ENCODE peak calls at places on chromosomes 6 and 20, in six cellular contexts. V is H9, G is mesendoderm, B is IMR-90, O is H1, C is mesenchymal stem cell. N is an unnamed sample.

GRCh38 chr20:52379723-52380336 is 188.3 kb upstream of the ZFP64 start:
- DNase-seq in V (no peak), G (peak), B (peak), O (no peak), C (peak), N (peak)

GRCh38 chr20:44422083-44422482 is 53.6 kb upstream of the TTPAL start:
- DNase-seq in V (no peak), G (no peak), B (peak), O (no peak), C (no peak), N (no peak)

GRCh38 chr6:158357570-158358216 is 45.4 kb downstream of the TULP4 start:
- DNase-seq in V (no peak), G (no peak), B (no peak), O (no peak), C (no peak), N (no peak)

GRCh38 chr6:4358414-4359107 is 223.2 kb upstream of the ECI2 start:
- DNase-seq in V (peak), G (peak), B (peak), O (peak), C (peak), N (peak)

GRCh38 chr20:39825950-39826349 is 863.1 kb downstream of the MAFB start:
- DNase-seq in V (no peak), G (no peak), B (peak), O (no peak), C (peak), N (no peak)

GRCh38 chr6:38495922-38496635 is 143.7 kb downstream of the BTBD9 start:
- DNase-seq in V (no peak), G (no peak), B (no peak), O (no peak), C (peak), N (no peak)

GRCh38 chr6:137261393-137262154 is 42.4 kb upstream of the IFNGR1 start:
- DNase-seq in V (no peak), G (no peak), B (peak), O (no peak), C (peak), N (no peak)

GRCh38 chr6:116309001-116309400 is 29.3 kb upstream of the TSPYL1 start:
- DNase-seq in V (no peak), G (no peak), B (no peak), O (no peak), C (no peak), N (no peak)

GRCh38 chr6:156262014-156262413 is 515.2 kb upstream of the ARID1B start:
- DNase-seq in V (no peak), G (no peak), B (no peak), O (no peak), C (no peak), N (no peak)

GRCh38 chr6:128882991-128883571 is at the start of gene LAMA2:
- DNase-seq in V (peak), G (peak), B (peak), O (peak), C (peak), N (peak)

GRCh38 chr6:44044154-44044539 is 83.1 kb downstream of the MRPL14 start:
- DNase-seq in V (no peak), G (no peak), B (peak), O (no peak), C (peak), N (no peak)

GRCh38 chr20:63854069-63854765 is 7.1 kb upstream of the ABHD16B start:
- DNase-seq in V (no peak), G (peak), B (no peak), O (no peak), C (peak), N (no peak)

GRCh38 chr20:51893723-51894122 is 91.4 kb upstream of the SALL4 start:
- DNase-seq in V (no peak), G (no peak), B (no peak), O (no peak), C (no peak), N (no peak)

GRCh38 chr20:10939297-10939949 is 265.6 kb upstream of the JAG1 start:
- DNase-seq in V (no peak), G (no peak), B (peak), O (no peak), C (no peak), N (no peak)

GRCh38 chr20:63756648-63756991 is 17.0 kb downstream of the SLC2A4RG start:
- DNase-seq in V (no peak), G (no peak), B (no peak), O (no peak), C (no peak), N (no peak)

DNA sequence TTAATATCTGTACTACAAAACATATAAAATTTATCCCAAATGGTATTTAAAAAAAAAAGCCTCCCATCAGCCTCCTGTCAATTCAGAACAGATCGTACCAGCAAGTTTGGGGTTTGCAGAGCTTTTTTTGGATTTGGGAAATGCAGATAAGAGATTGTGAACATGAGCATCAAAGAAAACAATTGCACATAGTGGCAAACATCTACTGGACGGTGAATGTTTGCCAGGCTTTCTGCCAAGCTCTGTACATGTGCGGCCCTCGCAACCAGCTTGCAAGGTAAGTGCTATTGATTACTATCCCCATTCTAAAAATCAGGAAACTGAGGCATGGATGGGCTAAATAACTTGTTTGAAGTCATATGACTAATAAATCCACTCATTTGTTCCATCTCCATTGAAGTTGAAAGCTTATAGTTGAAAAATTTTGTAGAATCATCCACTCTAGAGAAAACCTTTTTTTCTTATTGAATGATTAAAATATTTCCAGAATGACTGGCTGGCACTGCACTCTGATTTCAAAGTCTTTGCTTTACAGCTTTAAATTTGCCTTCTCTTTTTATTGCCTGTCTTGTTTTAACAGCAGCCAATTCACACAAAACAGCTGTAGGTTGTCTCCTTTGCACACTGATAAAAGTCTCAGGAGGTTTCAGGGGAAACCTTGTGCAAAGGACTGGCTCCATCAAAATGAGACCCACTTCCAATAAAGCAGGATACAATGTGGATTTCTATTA is 37.4 kb upstream of the SIRT5 start:
- DNase-seq in V (no peak), G (no peak), B (no peak), O (no peak), C (no peak), N (no peak)
- H2BK120ac ChIP-seq in V (no peak), G (no peak), B (no peak), O (no peak), C (no peak), N (no peak)

DNA sequence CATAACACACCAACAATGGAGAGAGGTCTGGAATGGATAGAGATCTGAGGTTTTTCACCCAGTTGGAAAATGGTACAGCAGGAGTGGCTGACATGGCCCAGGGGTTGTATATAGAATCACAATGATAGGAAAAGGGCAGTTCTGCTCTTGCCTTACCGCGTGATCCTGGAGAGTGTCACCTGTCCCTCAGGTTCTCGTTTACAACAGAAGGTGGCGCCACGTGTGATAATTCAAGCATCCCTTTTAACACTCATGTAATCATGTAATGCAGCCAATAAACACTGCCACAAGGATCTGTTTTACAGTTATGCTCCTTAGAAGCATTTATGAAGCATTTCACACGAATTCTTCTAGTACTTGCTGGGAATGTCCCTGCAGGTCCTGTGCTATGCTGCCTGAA is 12.9 kb upstream of the WFDC2 start:
- DNase-seq in V (peak), G (peak), B (no peak), O (no peak), C (no peak), N (peak)
- H3K23ac ChIP-seq in V (no peak), G (no peak), B (no peak), O (no peak), C (no peak), N (no peak)

GRCh38 chr6:133312006-133312405 is 70.8 kb downstream of the EYA4 start:
- DNase-seq in V (no peak), G (peak), B (no peak), O (no peak), C (no peak), N (no peak)
- H2BK15ac ChIP-seq in V (no peak), G (no peak), B (no peak), O (no peak), C (no peak), N (no peak)

GRCh38 chr20:38216736-38217595 is 43.6 kb downstream of the KIAA1755 start:
- DNase-seq in V (no peak), G (no peak), B (no peak), O (no peak), C (no peak), N (no peak)

GRCh38 chr20:38220587-38220986 is 39.9 kb downstream of the KIAA1755 start:
- DNase-seq in V (no peak), G (no peak), B (no peak), O (no peak), C (no peak), N (no peak)

GRCh38 chr20:38219006-38219950 is 41.3 kb downstream of the KIAA1755 start:
- DNase-seq in V (no peak), G (no peak), B (no peak), O (no peak), C (no peak), N (no peak)

GRCh38 chr20:38217791-38218565 is 42.6 kb downstream of the KIAA1755 start:
- DNase-seq in V (no peak), G (peak), B (peak), O (peak), C (peak), N (no peak)

DNA sequence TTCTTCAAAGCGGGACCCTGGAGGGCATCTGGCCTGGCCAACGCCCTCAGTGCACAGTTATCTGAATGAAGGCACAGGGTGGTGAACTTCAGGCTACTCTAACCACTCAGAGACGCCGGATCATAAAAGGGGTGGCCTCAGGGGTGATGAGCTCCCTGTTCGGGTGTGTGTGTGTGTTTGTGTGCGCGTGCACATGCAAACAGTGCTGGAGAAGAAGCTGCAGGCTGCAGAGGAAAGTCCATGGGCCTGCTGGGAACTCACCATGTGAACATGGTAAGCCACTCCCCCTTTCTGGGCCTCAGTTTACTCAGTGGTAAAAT is 42.0 kb downstream of the KIAA1755 start:
- DNase-seq in V (no peak), G (no peak), B (no peak), O (no peak), C (no peak), N (no peak)
- H2BK120ac ChIP-seq in V (no peak), G (no peak), B (peak), O (no peak), C (peak), N (no peak)

GRCh38 chr20:1950836-1951235 is 43.0 kb downstream of the PDYN start:
- DNase-seq in V (no peak), G (peak), B (no peak), O (no peak), C (no peak), N (no peak)
- H3K23ac ChIP-seq in V (no peak), G (no peak), B (no peak), O (no peak), C (no peak), N (no peak)

DNA sequence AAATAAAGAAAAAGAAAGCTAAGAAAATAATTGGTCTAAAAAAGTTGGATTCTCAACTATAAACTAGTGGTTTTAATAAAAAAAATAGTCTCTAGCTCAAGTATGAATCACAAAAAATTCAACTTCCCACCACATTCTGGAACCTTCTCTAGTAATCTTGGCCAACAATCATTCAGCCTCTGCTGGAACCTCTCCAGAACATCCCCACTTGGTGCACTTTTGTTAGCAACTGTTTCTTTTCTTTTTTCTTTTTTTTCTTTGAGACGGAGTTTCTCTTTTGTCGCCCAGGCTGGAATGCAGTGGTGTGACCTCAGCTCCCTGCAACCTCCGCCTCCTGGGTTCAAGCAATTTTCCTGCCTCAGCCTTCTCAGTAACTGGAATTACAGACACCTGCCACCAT is 35.7 kb downstream of the TXLNB start:
- DNase-seq in V (no peak), G (no peak), B (peak), O (no peak), C (no peak), N (no peak)
- H2BK15ac ChIP-seq in V (no peak), G (no peak), B (no peak), O (no peak), C (no peak), N (no peak)

GRCh38 chr6:26053929-26054658 is 33.1 kb upstream of the HFE start:
- DNase-seq in V (no peak), G (no peak), B (peak), O (no peak), C (no peak), N (no peak)
- H2BK120ac ChIP-seq in V (no peak), G (no peak), B (peak), O (no peak), C (no peak), N (no peak)

GRCh38 chr6:102223942-102224341 is 830.4 kb downstream of the GRIK2 start:
- DNase-seq in V (no peak), G (no peak), B (no peak), O (no peak), C (no peak), N (no peak)
- H3K23ac ChIP-seq in V (no peak), G (no peak), B (no peak), O (no peak), C (no peak), N (no peak)

GRCh38 chr6:157276134-157276532 is 47.2 kb downstream of the TMEM242 start:
- DNase-seq in V (peak), G (no peak), B (no peak), O (no peak), C (no peak), N (no peak)
- H2BK15ac ChIP-seq in V (no peak), G (no peak), B (no peak), O (no peak), C (no peak), N (no peak)

GRCh38 chr6:33847078-33847477 is 43.3 kb upstream of the MLN start:
- DNase-seq in V (no peak), G (no peak), B (no peak), O (no peak), C (no peak), N (no peak)

GRCh38 chr6:33849500-33850075 is 45.8 kb upstream of the MLN start:
- DNase-seq in V (no peak), G (no peak), B (no peak), O (no peak), C (no peak), N (no peak)

GRCh38 chr6:33847867-33848266 is 44.1 kb upstream of the MLN start:
- DNase-seq in V (no peak), G (no peak), B (no peak), O (no peak), C (no peak), N (no peak)

GRCh38 chr6:33850294-33850693 is 46.5 kb upstream of the MLN start:
- DNase-seq in V (no peak), G (no peak), B (no peak), O (no peak), C (no peak), N (no peak)

GRCh38 chr6:33848498-33848897 is 44.7 kb upstream of the MLN start:
- DNase-seq in V (no peak), G (no peak), B (no peak), O (no peak), C (no peak), N (no peak)
- H2BK120ac ChIP-seq in V (no peak), G (no peak), B (no peak), O (no peak), C (no peak), N (no peak)

N was measured in neuronal stem cell.